ENCODE peak calls at places on chromosomes 4 and X, in four cellular contexts. N, Q, Y and O are unnamed samples.

GRCh38 chrX:104113237-104113965 is 1.1 kb downstream of the ZCCHC18 start:
- DNase-seq in N (peak), Q (peak), Y (no peak), O (no peak)

GRCh38 chrX:41322821-41323603 is 10.9 kb upstream of the DDX3X start:
- DNase-seq in N (no peak), Q (no peak), Y (no peak), O (no peak)

GRCh38 chr4:174217273-174218126 is 66.0 kb downstream of the FBXO8 start:
- DNase-seq in N (no peak), Q (no peak), Y (no peak), O (no peak)

GRCh38 chr4:97866821-97867556 is 276.3 kb downstream of the STPG2 start:
- DNase-seq in N (no peak), Q (no peak), Y (no peak), O (no peak)

GRCh38 chrX:120604359-120604782 is 470 bp downstream of the MCTS1 start:
- DNase-seq in N (peak), Q (peak), Y (no peak), O (no peak)

GRCh38 chr4:26458104-26458503 is 32.2 kb downstream of the CCKAR start:
- DNase-seq in N (no peak), Q (no peak), Y (no peak), O (no peak)

GRCh38 chrX:64571011-64571410 is 175.8 kb upstream of the MTMR8 start:
- DNase-seq in N (no peak), Q (no peak), Y (no peak), O (no peak)

GRCh38 chr4:187270154-187270553 is 546.5 kb upstream of the FAT1 start:
- DNase-seq in N (no peak), Q (no peak), Y (no peak), O (no peak)

GRCh38 chrX:70481424-70481823 is 36.8 kb downstream of the DLG3 start:
- DNase-seq in N (no peak), Q (no peak), Y (no peak), O (no peak)

GRCh38 chr4:74546020-74546419 is 101.1 kb downstream of the AREG start:
- DNase-seq in N (no peak), Q (no peak), Y (no peak), O (no peak)

GRCh38 chr4:37561803-37562207 is 124.4 kb downstream of the RELL1 start:
- DNase-seq in N (peak), Q (peak), Y (no peak), O (peak)

GRCh38 chr4:151204925-151205524 is 71.9 kb upstream of the PRSS48 start:
- DNase-seq in N (peak), Q (no peak), Y (no peak), O (no peak)

GRCh38 chr4:107734120-107734519 is 14.1 kb upstream of the PAPSS1 start:
- DNase-seq in N (no peak), Q (peak), Y (no peak), O (no peak)

GRCh38 chr4:167185465-167185864 is 48.8 kb downstream of the SPOCK3 start:
- DNase-seq in N (no peak), Q (no peak), Y (no peak), O (no peak)

GRCh38 chr4:164648151-164648848 is 105.6 kb upstream of the SMIM31 start:
- DNase-seq in N (no peak), Q (no peak), Y (no peak), O (no peak)

DNA sequence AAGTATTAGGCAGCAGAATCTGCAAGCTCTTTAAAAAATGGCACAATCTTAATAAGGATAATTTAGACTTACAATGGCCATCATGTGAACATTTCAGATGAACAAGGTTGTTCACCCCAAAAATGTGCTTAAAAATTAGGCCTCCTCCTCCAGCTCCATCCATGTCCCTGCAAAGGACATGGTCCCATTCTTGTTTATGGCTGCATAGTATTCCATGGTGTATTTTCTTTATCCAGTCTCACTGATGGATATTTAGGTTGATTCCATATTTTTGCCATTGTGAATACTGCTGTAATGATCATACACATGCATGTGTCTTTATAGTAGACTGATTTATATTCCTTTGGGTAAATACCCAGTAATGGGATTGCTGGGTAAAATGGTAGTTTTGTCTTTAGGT is 29.1 kb upstream of the MAGEA8 start:
- DNase-seq in N (no peak), Q (no peak), Y (no peak), O (no peak)
- TF ChIP-seq CHD2 in N (no peak), Q (no peak), Y (no peak), O (no peak)

DNA sequence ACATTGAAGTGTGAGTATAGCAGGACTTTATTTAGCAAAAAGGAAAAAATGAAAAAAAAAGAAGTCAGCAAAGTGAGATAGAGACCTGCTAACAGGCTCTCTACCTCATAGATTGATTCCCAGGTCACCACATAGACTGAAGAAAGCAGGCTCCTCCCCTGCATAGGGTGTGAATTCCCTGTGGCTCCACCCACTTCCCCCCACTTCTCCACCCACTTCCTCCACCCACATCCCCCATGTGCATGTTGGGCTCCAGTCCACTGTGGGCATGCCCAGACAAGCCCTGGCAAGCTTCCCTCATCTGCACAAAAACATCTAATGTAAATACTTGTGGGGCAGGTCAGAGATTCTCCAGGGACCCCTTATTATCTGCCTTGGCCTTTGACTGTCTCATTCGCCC is 97.8 kb downstream of the TMEM47 start:
- DNase-seq in N (no peak), Q (no peak), Y (no peak), O (no peak)
- TF ChIP-seq ATF3 in N (no peak), Q (no peak), Y (no peak), O (no peak)

GRCh38 chr4:84502333-84502954 is 3.4 kb upstream of the NKX6-1 start:
- DNase-seq in N (no peak), Q (no peak), Y (no peak), O (no peak)

GRCh38 chr4:84502955-84503373 is 3.9 kb upstream of the NKX6-1 start:
- DNase-seq in N (no peak), Q (no peak), Y (no peak), O (no peak)

GRCh38 chr4:84501721-84502267 is 2.7 kb upstream of the NKX6-1 start:
- DNase-seq in N (no peak), Q (no peak), Y (no peak), O (no peak)

GRCh38 chr4:84504821-84505220 is 5.7 kb upstream of the NKX6-1 start:
- DNase-seq in N (no peak), Q (no peak), Y (no peak), O (no peak)

GRCh38 chr4:84503495-84504437 is 4.7 kb upstream of the NKX6-1 start:
- DNase-seq in N (peak), Q (peak), Y (no peak), O (no peak)
- TF ChIP-seq CHD2 in N (no peak), Q (no peak), Y (no peak), O (no peak)

DNA sequence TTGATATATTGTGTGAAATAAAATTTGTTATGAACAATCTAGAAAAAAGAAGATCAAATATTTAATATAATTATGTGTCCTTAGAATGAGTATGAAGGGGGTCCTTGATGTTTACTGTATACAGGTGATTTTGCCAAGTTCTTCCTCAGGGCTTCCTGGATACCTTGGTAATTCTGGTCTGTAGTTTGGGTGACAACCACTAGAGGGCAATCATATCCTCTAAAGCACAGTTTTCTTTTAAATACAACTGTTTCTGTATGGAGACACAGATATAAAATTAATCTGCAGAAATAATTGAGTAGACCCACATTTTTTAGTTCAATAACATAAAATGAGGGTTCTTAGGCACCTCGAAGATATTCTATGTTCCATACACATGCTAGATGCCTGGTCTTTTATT is 157.7 kb downstream of the SPANXN1 start:
- DNase-seq in N (peak), Q (peak), Y (no peak), O (no peak)
- TF ChIP-seq ATF3 in N (no peak), Q (no peak), Y (no peak), O (no peak)

GRCh38 chr4:111031180-111031579 is 408.3 kb upstream of the PITX2 start:
- DNase-seq in N (no peak), Q (no peak), Y (no peak), O (no peak)
- TF ChIP-seq CHD2 in N (no peak), Q (no peak), Y (no peak), O (no peak)